ENCODE peak calls at places on chromosomes 5 and 9, in five cellular contexts. H is cardiac fibroblast, Z is fibroblast of the aortic adventitia, G is MCF 10A, A is type B pancreatic cell. U is an unnamed sample.

GRCh38 chr9:110049699-110050450 is 158.1 kb downstream of the C9orf152 start:
- DNase-seq in H (peak; percentile 38), Z (peak; percentile 34), G (no peak), A (no peak), U (no peak)

GRCh38 chr5:14771972-14772371 is 99.6 kb downstream of the ANKH start:
- DNase-seq in H (no peak), Z (no peak), G (no peak), A (no peak), U (no peak)

GRCh38 chr5:3010953-3011763 is 259.7 kb upstream of the IRX2 start:
- DNase-seq in H (no peak), Z (no peak), G (no peak), A (peak; percentile 36), U (no peak)

GRCh38 chr5:3324421-3325101 is 271.1 kb upstream of the IRX1 start:
- DNase-seq in H (no peak), Z (no peak), G (peak; percentile 11), A (no peak), U (no peak)

GRCh38 chr5:101976933-101977332 is 319.2 kb downstream of the SLCO4C1 start:
- DNase-seq in H (no peak), Z (no peak), G (no peak), A (no peak), U (peak; percentile 46)

GRCh38 chr5:1522601-1523479 is 920 bp downstream of the LPCAT1 start:
- DNase-seq in H (no peak), Z (no peak), G (no peak), A (peak; percentile 68), U (no peak)

GRCh38 chr5:76376141-76376900 is 26.8 kb upstream of the IQGAP2 start:
- DNase-seq in H (no peak), Z (no peak), G (no peak), A (no peak), U (peak; percentile 22)

GRCh38 chr5:125815-126214 is 33.8 kb downstream of the PLEKHG4B start:
- DNase-seq in H (no peak), Z (no peak), G (no peak), A (no peak), U (no peak)

GRCh38 chr9:94874316-94874715 is 147.8 kb downstream of the AOPEP start:
- DNase-seq in H (peak; percentile 77), Z (peak; percentile 94), G (peak; percentile 56), A (no peak), U (peak; percentile 82)

GRCh38 chr9:93288891-93289883 is 105.2 kb downstream of the WNK2 start:
- DNase-seq in H (peak; percentile 46), Z (no peak), G (peak; percentile 60), A (no peak), U (peak; percentile 65)

GRCh38 chr5:127891942-127892341 is 188.8 kb downstream of the CCDC192 start:
- DNase-seq in H (no peak), Z (peak; percentile 33), G (no peak), A (no peak), U (no peak)

GRCh38 chr5:122076023-122076422 is 2.0 kb downstream of the LOX start:
- DNase-seq in H (peak; percentile 72), Z (peak; percentile 65), G (peak; percentile 73), A (no peak), U (peak; percentile 55)

GRCh38 chr5:60685028-60685427 is 14.9 kb downstream of the DEPDC1B start:
- DNase-seq in H (no peak), Z (no peak), G (no peak), A (no peak), U (no peak)

GRCh38 chr5:2895876-2896275 is 144.4 kb upstream of the IRX2 start:
- DNase-seq in H (no peak), Z (no peak), G (no peak), A (peak; percentile 43), U (no peak)

GRCh38 chr5:162068412-162068811 is 839 bp downstream of the GABRG2 start:
- DNase-seq in H (no peak), Z (no peak), G (peak; percentile 90), A (peak; percentile 78), U (peak; percentile 33)

GRCh38 chr9:14471041-14471440 is 157.1 kb upstream of the NFIB start:
- DNase-seq in H (no peak), Z (no peak), G (no peak), A (no peak), U (no peak)

GRCh38 chr5:38426493-38426892 is 130.0 kb downstream of the LIFR start:
- DNase-seq in H (peak; percentile 28), Z (peak; percentile 45), G (peak; percentile 71), A (no peak), U (peak; percentile 68)

GRCh38 chr5:181181650-181182565 is 23.1 kb downstream of the TRIM7 start:
- DNase-seq in H (peak; percentile 84), Z (peak; percentile 74), G (peak; percentile 89), A (no peak), U (peak; percentile 64)

GRCh38 chr9:115373000-115373709 is 255.2 kb upstream of the TNC start:
- DNase-seq in H (peak; percentile 69), Z (peak; percentile 91), G (peak; percentile 93), A (no peak), U (peak; percentile 99)

GRCh38 chr5:157479166-157479565 is 19.2 kb downstream of the NIPAL4 start:
- DNase-seq in H (no peak), Z (peak; percentile 12), G (no peak), A (no peak), U (peak; percentile 69)

GRCh38 chr5:72478276-72478675 is 28.9 kb downstream of the ZNF366 start:
- DNase-seq in H (no peak), Z (no peak), G (peak; percentile 14), A (no peak), U (peak; percentile 27)

GRCh38 chr5:129361441-129362025 is 98.6 kb upstream of the ADAMTS19 start:
- DNase-seq in H (peak; percentile 39), Z (peak; percentile 10), G (peak; percentile 47), A (no peak), U (peak; percentile 40)
- TF ChIP-seq CTCF in H (peak; percentile 35), Z (peak; percentile 8), G (peak; percentile 62), A (peak; percentile 74), U (peak; percentile 43)

GRCh38 chr5:30878751-30879150 is 314.7 kb upstream of the CDH6 start:
- DNase-seq in H (no peak), Z (no peak), G (peak; percentile 38), A (no peak), U (peak; percentile 52)

GRCh38 chr5:30874234-30875034 is 319.1 kb upstream of the CDH6 start:
- DNase-seq in H (no peak), Z (peak; percentile 14), G (no peak), A (no peak), U (no peak)

DNA sequence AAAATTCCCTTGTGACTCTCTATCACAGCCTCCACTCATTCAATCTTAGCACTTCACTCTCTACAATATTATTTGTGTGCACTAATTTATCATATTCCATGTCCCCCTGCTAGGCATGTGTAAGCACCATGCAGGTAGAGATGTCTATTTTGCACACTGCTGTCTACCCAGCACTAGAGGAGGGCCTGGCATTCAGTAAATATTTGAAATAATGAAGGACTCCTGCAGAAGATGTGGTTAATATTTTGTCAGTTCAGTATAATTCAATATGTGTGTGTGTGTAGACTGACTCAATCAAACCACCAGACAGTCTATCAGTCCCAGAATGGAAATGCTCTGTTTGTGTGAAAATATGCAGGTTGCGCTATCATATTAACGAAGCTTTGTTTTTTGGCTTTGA is 313.6 kb upstream of the CDH6 start:
- DNase-seq in H (no peak), Z (no peak), G (no peak), A (no peak), U (no peak)
- TF ChIP-seq CTCF in H (no peak), Z (no peak), G (no peak), A (no peak), U (no peak)

DNA sequence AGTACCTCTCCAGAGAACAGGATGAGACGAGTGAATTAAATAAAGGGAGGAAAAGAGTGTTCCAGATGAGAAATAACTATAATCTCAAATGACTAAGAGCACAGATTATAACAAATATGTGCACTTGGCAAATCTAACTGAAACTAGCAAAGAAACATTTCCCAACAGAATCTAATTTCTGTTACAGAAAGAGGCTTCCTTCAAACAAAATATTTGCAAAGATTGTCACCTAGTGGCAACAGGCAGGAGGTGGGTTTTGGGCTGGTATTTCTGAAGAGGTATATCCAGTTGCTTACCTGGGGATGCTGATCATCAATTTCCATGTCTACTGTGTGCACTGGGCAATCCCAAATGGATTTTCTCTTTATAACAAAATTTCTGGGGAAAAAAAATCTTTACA is 5.6 kb upstream of the SPDL1 start:
- DNase-seq in H (peak; percentile 78), Z (peak; percentile 87), G (peak; percentile 47), A (no peak), U (no peak)
- TF ChIP-seq CTCF in H (peak; percentile 59), Z (peak; percentile 80), G (peak; percentile 34), A (peak; percentile 61), U (peak; percentile 16)

GRCh38 chr9:137189297-137190295 is 1.1 kb downstream of the SSNA1 start:
- DNase-seq in H (no peak), Z (no peak), G (no peak), A (no peak), U (no peak)

GRCh38 chr9:137188490-137189296 is at the start of the genes ANAPC2 and SSNA1:
- DNase-seq in H (peak; percentile 95), Z (peak; percentile 93), G (peak; percentile 91), A (peak; percentile 97), U (peak; percentile 80)

GRCh38 chr9:137191245-137191644 is 2.8 kb downstream of the SSNA1 start:
- DNase-seq in H (no peak), Z (no peak), G (no peak), A (no peak), U (no peak)

GRCh38 chr9:137191691-137192447 is 3.4 kb downstream of the SSNA1 start:
- DNase-seq in H (no peak), Z (no peak), G (no peak), A (no peak), U (no peak)

GRCh38 chr9:137190315-137190853 is 1.9 kb downstream of the SSNA1 start:
- DNase-seq in H (no peak), Z (no peak), G (no peak), A (no peak), U (no peak)
- TF ChIP-seq CTCF in H (no peak), Z (no peak), G (no peak), A (no peak), U (peak; percentile 29)

U was measured in bronchial epithelial cell.